ENCODE peak calls at places on chromosomes 13 and 19, in ten cellular contexts. D is CD8-positive, alpha-beta memory T cell; C is AG04449; H is myocyte; U is RPMI8226; A is heart right ventricle; J is HS-5; K is stimulated activated CD4-positive, alpha-beta T cell treated with anti-CD3 and anti-CD28 coated beads, Interleukin-4, amount 100 ng/mL, for 48 hours; O is H7; B is ureter. P is an unnamed sample.

GRCh38 chr19:10836478-10837325 is 690 bp upstream of the TMED1 start:
- DNase-seq in D (no peak), C (no peak), H (peak), U (peak), A (peak), J (peak), K (peak), O (no peak), B (peak), P (peak)

GRCh38 chr19:53463263-53463662 is 4.3 kb upstream of the ZNF813 start:
- DNase-seq in D (no peak), C (no peak), H (peak), U (peak), A (peak), J (no peak), K (no peak), O (peak), B (peak), P (no peak)

GRCh38 chr19:18271433-18271841 is 2.8 kb downstream of the IQCN start:
- DNase-seq in D (no peak), C (no peak), H (no peak), U (no peak), A (no peak), J (no peak), K (no peak), O (no peak), B (no peak), P (no peak)

GRCh38 chr13:91785435-91786137 is 387.2 kb downstream of the GPC5 start:
- DNase-seq in D (no peak), C (no peak), H (no peak), U (peak), A (no peak), J (no peak), K (no peak), O (no peak), B (no peak), P (no peak)

GRCh38 chr19:47172666-47173455 is 42.2 kb downstream of the SAE1 start:
- DNase-seq in D (no peak), C (no peak), H (no peak), U (no peak), A (no peak), J (no peak), K (no peak), O (no peak), B (no peak), P (no peak)

GRCh38 chr13:28492527-28493367 is 2.2 kb downstream of the FLT1 start:
- DNase-seq in D (peak), C (no peak), H (no peak), U (no peak), A (no peak), J (no peak), K (no peak), O (peak), B (no peak), P (peak)

GRCh38 chr19:1199531-1199930 is 6.0 kb upstream of the STK11 start:
- DNase-seq in D (no peak), C (no peak), H (no peak), U (no peak), A (no peak), J (no peak), K (no peak), O (peak), B (no peak), P (no peak)

GRCh38 chr13:39623466-39623865 is 20.5 kb upstream of the LHFPL6 start:
- DNase-seq in D (no peak), C (no peak), H (no peak), U (no peak), A (no peak), J (no peak), K (no peak), O (no peak), B (no peak), P (no peak)

GRCh38 chr19:6677924-6678689 is 8.1 kb upstream of the TNFSF14 start:
- DNase-seq in D (no peak), C (no peak), H (no peak), U (no peak), A (no peak), J (no peak), K (no peak), O (peak), B (peak), P (peak)

GRCh38 chr19:36084231-36085009 is 26.5 kb upstream of the OVOL3 start:
- DNase-seq in D (no peak), C (no peak), H (no peak), U (no peak), A (no peak), J (no peak), K (no peak), O (no peak), B (no peak), P (no peak)

GRCh38 chr13:60583911-60584753 is 187.1 kb downstream of the TDRD3 start:
- DNase-seq in D (no peak), C (peak), H (peak), U (no peak), A (no peak), J (no peak), K (peak), O (peak), B (no peak), P (no peak)

GRCh38 chr19:8441725-8442544 is 2.8 kb upstream of the HNRNPM start:
- DNase-seq in D (no peak), C (no peak), H (no peak), U (no peak), A (no peak), J (no peak), K (no peak), O (peak), B (no peak), P (no peak)

GRCh38 chr13:20525144-20525600 is 485 bp downstream of the CRYL1 start:
- DNase-seq in D (no peak), C (no peak), H (peak), U (peak), A (no peak), J (no peak), K (peak), O (peak), B (no peak), P (no peak)

GRCh38 chr13:102940770-102941169 is 94.9 kb downstream of the ERCC5 start:
- DNase-seq in D (no peak), C (no peak), H (no peak), U (no peak), A (no peak), J (no peak), K (no peak), O (no peak), B (no peak), P (no peak)

GRCh38 chr19:12546068-12546467 is 5.2 kb downstream of the ZNF564 start:
- DNase-seq in D (no peak), C (no peak), H (no peak), U (no peak), A (no peak), J (no peak), K (no peak), O (no peak), B (no peak), P (no peak)

GRCh38 chr19:34430738-34431625 is 2.8 kb downstream of the UBA2 start:
- DNase-seq in D (peak), C (no peak), H (peak), U (peak), A (no peak), J (no peak), K (no peak), O (peak), B (no peak), P (no peak)